ENCODE peak calls at places on chromosome 13, in eight cellular contexts. B is cerebellum, K is anterior cingulate cortex, S is smooth muscle cell of the brain vasculature, T is hepatic stellate cell, C is GM12864, E is AG09319, W is A549. Z is an unnamed sample.

GRCh38 chr13:52070929-52071523 is 46.5 kb downstream of the UTP14C start:
- DNase-seq in E (no peak), K (no peak), C (no peak), B (no peak), W (no peak), S (no peak), T (peak; percentile 25), Z (no peak)

GRCh38 chr13:101708115-101708514 is 255.6 kb downstream of the ITGBL1 start:
- DNase-seq in C (no peak), W (no peak), B (no peak), K (no peak), S (no peak), T (no peak), E (no peak), Z (no peak)

GRCh38 chr13:72622546-72622945 is 104.9 kb downstream of the MZT1 start:
- DNase-seq in C (no peak), S (no peak), T (no peak), W (no peak), B (no peak), K (no peak), E (no peak), Z (no peak)

GRCh38 chr13:68850160-68850559 is 1257.5 kb upstream of the ATXN8OS start:
- DNase-seq in C (no peak), W (no peak), T (no peak), E (no peak), S (no peak), K (no peak), B (no peak), Z (no peak)

GRCh38 chr13:33276581-33276980 is 9.0 kb downstream of the STARD13 start:
- DNase-seq in S (no peak), W (no peak), T (no peak), B (no peak), K (no peak), E (no peak), C (no peak), Z (no peak)

GRCh38 chr13:46934749-46935148 is 37.9 kb upstream of the HTR2A start:
- DNase-seq in B (no peak), W (peak; percentile 12), E (no peak), T (no peak), S (no peak), C (no peak), K (no peak), Z (peak; percentile 23)

GRCh38 chr13:39515231-39515630 is 87.8 kb downstream of the LHFPL6 start:
- DNase-seq in E (no peak), B (no peak), T (no peak), S (no peak), C (no peak), K (no peak), W (no peak), Z (no peak)

GRCh38 chr13:100528353-100528752 is 60.2 kb downstream of the GGACT start:
- DNase-seq in E (no peak), S (no peak), T (no peak), C (no peak), K (no peak), W (no peak), B (no peak), Z (no peak)

GRCh38 chr13:98827449-98827848 is 75.0 kb upstream of the SLC15A1 start:
- DNase-seq in K (no peak), T (no peak), B (no peak), C (no peak), W (no peak), E (no peak), S (no peak), Z (no peak)

GRCh38 chr13:101649490-101650126 is 197.1 kb downstream of the ITGBL1 start:
- DNase-seq in E (peak; percentile 52), K (no peak), T (no peak), S (peak; percentile 17), C (no peak), B (no peak), W (peak; percentile 83), Z (no peak)

GRCh38 chr13:45055198-45055901 is 65.0 kb upstream of the GTF2F2 start:
- DNase-seq in S (no peak), C (peak; percentile 12), W (peak; percentile 22), K (no peak), T (peak; percentile 60), B (no peak), E (peak; percentile 39), Z (no peak)

GRCh38 chr13:31349156-31349555 is 149.4 kb downstream of the B3GLCT start:
- DNase-seq in B (no peak), K (no peak), C (no peak), W (no peak), T (no peak), S (no peak), E (no peak), Z (no peak)

GRCh38 chr13:32902898-32903297 is 113.3 kb upstream of the KL start:
- DNase-seq in T (peak; percentile 25), W (no peak), C (no peak), S (no peak), K (peak; percentile 25), B (peak; percentile 4), E (no peak), Z (no peak)

GRCh38 chr13:93862259-93862658 is 617.2 kb downstream of the DCT start:
- DNase-seq in T (no peak), W (no peak), B (no peak), E (no peak), S (no peak), C (no peak), K (no peak), Z (no peak)

GRCh38 chr13:22049384-22049783 is 378.5 kb downstream of the FGF9 start:
- DNase-seq in B (no peak), S (no peak), T (no peak), E (no peak), C (no peak), W (no peak), K (no peak), Z (no peak)

GRCh38 chr13:50375792-50376191 is 360.5 kb downstream of the KCNRG start:
- DNase-seq in C (no peak), S (no peak), K (no peak), B (no peak), E (peak; percentile 36), T (peak; percentile 34), W (no peak), Z (no peak)

GRCh38 chr13:113448885-113449692 is 4.2 kb downstream of the ADPRHL1 start:
- DNase-seq in T (peak; percentile 44), C (peak; percentile 91), E (no peak), S (no peak), K (no peak), W (peak; percentile 96), B (peak; percentile 83), Z (peak; percentile 78)

GRCh38 chr13:84192125-84192524 is 309.9 kb upstream of the SLITRK1 start:
- DNase-seq in E (peak; percentile 16), W (no peak), B (no peak), K (no peak), S (no peak), C (no peak), T (peak; percentile 0), Z (no peak)

GRCh38 chr13:71722206-71722605 is 144.8 kb downstream of the DACH1 start:
- DNase-seq in B (no peak), C (no peak), K (no peak), S (no peak), E (no peak), W (no peak), T (no peak), Z (no peak)

GRCh38 chr13:32031025-32031814 is at the start of gene FRY:
- DNase-seq in S (no peak), T (peak; percentile 60), E (no peak), K (peak; percentile 73), B (peak; percentile 85), W (peak; percentile 41), C (no peak), Z (peak; percentile 90)

GRCh38 chr13:25574437-25575426 is 203.0 kb downstream of the ATP8A2 start:
- DNase-seq in W (peak; percentile 74), E (peak; percentile 38), T (peak; percentile 46), S (peak; percentile 86), B (peak; percentile 80), K (peak; percentile 67), C (peak; percentile 48), Z (peak; percentile 60)

GRCh38 chr13:114147803-114148520 is 15.5 kb upstream of the RASA3 start:
- DNase-seq in B (no peak), S (no peak), C (no peak), T (no peak), W (no peak), K (no peak), E (no peak), Z (no peak)

GRCh38 chr13:44664308-44664707 is 88.2 kb upstream of the TSC22D1 start:
- DNase-seq in T (no peak), B (no peak), C (no peak), K (no peak), E (no peak), W (no peak), S (no peak), Z (no peak)

GRCh38 chr13:100454876-100455275 is 133.7 kb downstream of the GGACT start:
- DNase-seq in S (no peak), K (no peak), W (no peak), E (no peak), B (no peak), T (no peak), C (no peak), Z (no peak)

GRCh38 chr13:50693755-50694154 is 149.7 kb downstream of the DLEU7 start:
- DNase-seq in C (no peak), E (no peak), B (no peak), T (peak; percentile 27), S (no peak), K (no peak), W (no peak), Z (peak; percentile 33)

GRCh38 chr13:104984296-104984818 is 1551.1 kb downstream of the EFNB2 start:
- DNase-seq in W (no peak), E (no peak), C (peak; percentile 67), K (no peak), T (no peak), S (peak; percentile 54), B (peak; percentile 55), Z (no peak)

GRCh38 chr13:107817652-107818287 is 397.6 kb downstream of the LIG4 start:
- DNase-seq in K (no peak), C (no peak), W (no peak), E (no peak), T (no peak), B (no peak), S (no peak), Z (no peak)

GRCh38 chr13:85661639-85662038 is 137.6 kb downstream of the SLITRK6 start:
- DNase-seq in B (no peak), S (no peak), K (no peak), T (no peak), W (no peak), E (no peak), C (no peak), Z (no peak)

GRCh38 chr13:40588101-40588500 is 78.3 kb downstream of the FOXO1 start:
- DNase-seq in T (no peak), E (no peak), B (no peak), C (no peak), W (no peak), S (no peak), K (no peak), Z (no peak)

GRCh38 chr13:113846639-113847318 is 17.1 kb downstream of the GAS6 start:
- DNase-seq in W (no peak), B (no peak), C (no peak), E (no peak), K (no peak), T (no peak), S (no peak), Z (peak; percentile 18)

GRCh38 chr13:54373211-54373610 is 1344.6 kb downstream of the OLFM4 start:
- DNase-seq in S (no peak), K (no peak), W (no peak), B (no peak), C (no peak), T (no peak), E (no peak), Z (no peak)

GRCh38 chr13:112996671-112997091 is 27.7 kb downstream of the MCF2L start:
- DNase-seq in T (no peak), W (no peak), S (no peak), K (no peak), C (no peak), E (no peak), B (no peak), Z (peak; percentile 73)

GRCh38 chr13:43196171-43196611 is 172.8 kb downstream of the DNAJC15 start:
- DNase-seq in T (peak; percentile 13), C (no peak), K (no peak), E (no peak), B (peak; percentile 80), W (no peak), S (no peak), Z (no peak)

Z was measured in upper lobe of left lung.